ENCODE peak calls at places on chromosomes 16 and 17, in eight cellular contexts. One of them, this sample, is unnamed.

GRCh38 chr17:18364166-18364565 is 816 bp upstream of the SHMT1 start:
- DNase-seq in left lung: no peak
- DNase-seq in GM23338: no peak
- DNase-seq in mesendoderm: no peak
- DNase-seq in CD8-positive, alpha-beta memory T cell: no peak
- DNase-seq in OCI-LY7: no peak
- DNase-seq in endodermal cell: no peak
- DNase-seq in hepatocyte: no peak
- DNase-seq in this sample: no peak

GRCh38 chr16:29645699-29646187 is 17.3 kb upstream of the SPN start:
- DNase-seq in CD8-positive, alpha-beta memory T cell: peak; percentile 33
- DNase-seq in hepatocyte: no peak
- DNase-seq in endodermal cell: peak; percentile 68
- DNase-seq in mesendoderm: peak; percentile 84
- DNase-seq in left lung: no peak
- DNase-seq in GM23338: peak; percentile 65
- DNase-seq in OCI-LY7: peak; percentile 78
- DNase-seq in this sample: no peak

GRCh38 chr16:2988590-2989099 is 8.4 kb upstream of the PKMYT1 start:
- DNase-seq in CD8-positive, alpha-beta memory T cell: no peak
- DNase-seq in endodermal cell: peak; percentile 66
- DNase-seq in left lung: no peak
- DNase-seq in mesendoderm: no peak
- DNase-seq in OCI-LY7: no peak
- DNase-seq in GM23338: no peak
- DNase-seq in hepatocyte: no peak
- DNase-seq in this sample: no peak

GRCh38 chr16:79286646-79287423 is 313.7 kb downstream of the MAF start:
- DNase-seq in endodermal cell: peak; percentile 58
- DNase-seq in CD8-positive, alpha-beta memory T cell: peak; percentile 58
- DNase-seq in OCI-LY7: peak; percentile 91
- DNase-seq in left lung: no peak
- DNase-seq in mesendoderm: no peak
- DNase-seq in hepatocyte: no peak
- DNase-seq in GM23338: peak; percentile 42
- DNase-seq in this sample: no peak

GRCh38 chr16:54890381-54890780 is 40.3 kb upstream of the IRX5 start:
- DNase-seq in mesendoderm: no peak
- DNase-seq in endodermal cell: no peak
- DNase-seq in CD8-positive, alpha-beta memory T cell: no peak
- DNase-seq in OCI-LY7: no peak
- DNase-seq in left lung: no peak
- DNase-seq in GM23338: no peak
- DNase-seq in hepatocyte: no peak
- DNase-seq in this sample: no peak

GRCh38 chr17:33469911-33470310 is 176.8 kb upstream of the ASIC2 start:
- DNase-seq in CD8-positive, alpha-beta memory T cell: no peak
- DNase-seq in mesendoderm: no peak
- DNase-seq in endodermal cell: no peak
- DNase-seq in hepatocyte: peak; percentile 82
- DNase-seq in OCI-LY7: no peak
- DNase-seq in left lung: no peak
- DNase-seq in GM23338: no peak
- DNase-seq in this sample: no peak

GRCh38 chr17:35088911-35089845 is 25.7 kb upstream of the RFFL start:
- DNase-seq in mesendoderm: peak; percentile 88
- DNase-seq in endodermal cell: peak; percentile 98
- DNase-seq in hepatocyte: peak; percentile 96
- DNase-seq in CD8-positive, alpha-beta memory T cell: peak; percentile 92
- DNase-seq in GM23338: peak; percentile 89
- DNase-seq in left lung: peak; percentile 98
- DNase-seq in OCI-LY7: peak; percentile 91
- DNase-seq in this sample: peak; percentile 90

GRCh38 chr17:5000237-5000639 is 2.5 kb downstream of the KIF1C start:
- DNase-seq in CD8-positive, alpha-beta memory T cell: peak; percentile 36
- DNase-seq in OCI-LY7: no peak
- DNase-seq in endodermal cell: no peak
- DNase-seq in hepatocyte: no peak
- DNase-seq in left lung: no peak
- DNase-seq in mesendoderm: peak; percentile 18
- DNase-seq in GM23338: peak; percentile 23
- DNase-seq in this sample: peak; percentile 91

GRCh38 chr17:31398381-31399275 is 7.2 kb downstream of the RAB11FIP4 start:
- DNase-seq in hepatocyte: no peak
- DNase-seq in CD8-positive, alpha-beta memory T cell: no peak
- DNase-seq in OCI-LY7: no peak
- DNase-seq in GM23338: no peak
- DNase-seq in mesendoderm: no peak
- DNase-seq in left lung: no peak
- DNase-seq in endodermal cell: peak; percentile 36
- DNase-seq in this sample: peak; percentile 56

GRCh38 chr17:29214215-29215146 is 32.2 kb upstream of the CRYBA1 start:
- DNase-seq in GM23338: no peak
- DNase-seq in endodermal cell: no peak
- DNase-seq in hepatocyte: no peak
- DNase-seq in CD8-positive, alpha-beta memory T cell: no peak
- DNase-seq in OCI-LY7: no peak
- DNase-seq in mesendoderm: no peak
- DNase-seq in left lung: no peak
- DNase-seq in this sample: no peak

GRCh38 chr17:19727466-19728113 is 11.2 kb upstream of the SLC47A2 start:
- DNase-seq in GM23338: no peak
- DNase-seq in mesendoderm: no peak
- DNase-seq in hepatocyte: peak; percentile 74
- DNase-seq in OCI-LY7: no peak
- DNase-seq in CD8-positive, alpha-beta memory T cell: peak; percentile 38
- DNase-seq in left lung: peak; percentile 35
- DNase-seq in endodermal cell: no peak
- DNase-seq in this sample: no peak

GRCh38 chr17:378068-378467 is 25.5 kb upstream of the RPH3AL start:
- DNase-seq in endodermal cell: no peak
- DNase-seq in hepatocyte: no peak
- DNase-seq in OCI-LY7: no peak
- DNase-seq in left lung: no peak
- DNase-seq in mesendoderm: peak; percentile 23
- DNase-seq in CD8-positive, alpha-beta memory T cell: no peak
- DNase-seq in GM23338: peak; percentile 28
- DNase-seq in this sample: no peak

GRCh38 chr16:27444015-27444414 is 42.0 kb downstream of the IL21R start:
- DNase-seq in CD8-positive, alpha-beta memory T cell: peak; percentile 33
- DNase-seq in mesendoderm: no peak
- DNase-seq in hepatocyte: no peak
- DNase-seq in left lung: no peak
- DNase-seq in GM23338: no peak
- DNase-seq in OCI-LY7: no peak
- DNase-seq in endodermal cell: peak; percentile 8
- DNase-seq in this sample: peak; percentile 45

GRCh38 chr17:56833812-56834379 is at the start of the genes C17orf67 and DGKE:
- DNase-seq in endodermal cell: peak; percentile 100
- DNase-seq in CD8-positive, alpha-beta memory T cell: peak; percentile 99
- DNase-seq in GM23338: peak; percentile 97
- DNase-seq in mesendoderm: peak; percentile 96
- DNase-seq in OCI-LY7: peak; percentile 93
- DNase-seq in left lung: peak; percentile 100
- DNase-seq in hepatocyte: peak; percentile 98
- DNase-seq in this sample: peak; percentile 99

GRCh38 chr16:84369938-84370627 is 1.7 kb downstream of the ATP2C2 start:
- DNase-seq in OCI-LY7: no peak
- DNase-seq in mesendoderm: peak; percentile 48
- DNase-seq in CD8-positive, alpha-beta memory T cell: no peak
- DNase-seq in left lung: no peak
- DNase-seq in GM23338: peak; percentile 28
- DNase-seq in hepatocyte: no peak
- DNase-seq in endodermal cell: no peak
- DNase-seq in this sample: no peak

GRCh38 chr17:11768981-11769380 is 170.7 kb downstream of the DNAH9 start:
- DNase-seq in GM23338: no peak
- DNase-seq in hepatocyte: no peak
- DNase-seq in OCI-LY7: no peak
- DNase-seq in mesendoderm: no peak
- DNase-seq in left lung: no peak
- DNase-seq in CD8-positive, alpha-beta memory T cell: no peak
- DNase-seq in endodermal cell: no peak
- DNase-seq in this sample: no peak
- H3K27ac ChIP-seq in GM23338: no peak overlapping the region
- H3K27ac ChIP-seq in hepatocyte: no peak overlapping the region
- H3K27ac ChIP-seq in OCI-LY7: no peak overlapping the region
- H3K27ac ChIP-seq in mesendoderm: no peak overlapping the region
- H3K27ac ChIP-seq in left lung: no peak overlapping the region
- H3K27ac ChIP-seq in CD8-positive, alpha-beta memory T cell: no peak overlapping the region
- H3K27ac ChIP-seq in endodermal cell: no peak overlapping the region
- H3K27ac ChIP-seq in this sample: no peak overlapping the region

DNA sequence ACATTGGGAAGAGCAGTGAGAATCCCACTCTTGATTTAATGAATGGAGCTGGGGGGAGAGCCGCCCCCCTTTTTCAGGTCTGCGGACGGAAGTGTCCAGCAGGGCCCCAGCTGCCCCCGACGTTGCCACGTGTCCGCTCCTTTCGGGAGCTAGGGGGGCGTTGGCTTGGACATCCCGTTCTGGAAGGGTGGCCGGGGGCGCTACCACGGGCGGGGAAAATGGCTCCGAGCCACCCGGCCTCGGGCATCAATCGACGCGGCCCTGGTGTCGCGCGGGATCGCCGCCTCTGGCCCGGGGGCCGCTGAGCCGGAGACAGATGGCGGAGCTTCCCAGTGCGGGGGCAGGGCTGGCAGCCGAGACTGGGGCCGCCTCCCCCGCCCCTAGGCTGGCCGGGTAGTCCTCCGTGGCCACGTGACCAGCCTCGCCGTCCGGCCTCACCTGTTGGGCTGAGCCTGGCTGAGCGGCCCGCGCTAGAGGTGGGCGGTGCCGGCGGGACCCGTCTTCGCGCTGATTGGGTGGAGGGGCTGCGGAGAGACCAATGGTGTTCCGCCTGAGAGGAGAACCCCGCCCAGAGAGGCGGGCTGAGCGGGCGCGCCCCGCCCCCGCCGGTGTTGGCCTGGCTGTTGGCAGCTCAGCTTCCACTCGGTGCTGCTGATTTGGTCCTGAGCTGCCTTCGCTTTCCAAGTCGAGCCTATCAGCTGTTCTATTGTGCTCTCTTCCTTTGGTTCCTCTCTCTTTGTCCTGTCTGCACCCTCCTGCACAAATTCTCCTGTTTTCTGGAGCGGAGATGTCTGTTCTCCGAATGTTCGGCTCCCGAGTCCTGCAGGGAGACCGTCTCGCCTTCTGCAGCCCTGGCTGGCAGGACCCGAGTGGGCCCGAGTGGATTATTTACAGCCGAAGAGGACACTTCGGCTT is 8.3 kb downstream of the HS3ST3B1 start:
- DNase-seq in GM23338: peak; percentile 98
- DNase-seq in CD8-positive, alpha-beta memory T cell: peak; percentile 91
- DNase-seq in OCI-LY7: no peak
- DNase-seq in hepatocyte: peak; percentile 97
- DNase-seq in mesendoderm: peak; percentile 99
- DNase-seq in left lung: peak; percentile 96
- DNase-seq in endodermal cell: peak; percentile 100
- DNase-seq in this sample: peak; percentile 80
- H3K4me3 ChIP-seq in GM23338: peak overlapping the region; percentile 80
- H3K4me3 ChIP-seq in CD8-positive, alpha-beta memory T cell: peak overlapping the region; percentile 26
- H3K4me3 ChIP-seq in OCI-LY7: no peak overlapping the region
- H3K4me3 ChIP-seq in hepatocyte: peak overlapping the region; percentile 40
- H3K4me3 ChIP-seq in mesendoderm: peak overlapping the region; percentile 55
- H3K4me3 ChIP-seq in left lung: peak overlapping the region; percentile 38
- H3K4me3 ChIP-seq in endodermal cell: peak overlapping the region; percentile 82
- H3K4me3 ChIP-seq in this sample: peak overlapping the region; percentile 75

GRCh38 chr16:68081796-68082567 is 3.2 kb upstream of the NFATC3 start:
- DNase-seq in endodermal cell: no peak
- DNase-seq in left lung: no peak
- DNase-seq in CD8-positive, alpha-beta memory T cell: no peak
- DNase-seq in GM23338: no peak
- DNase-seq in mesendoderm: no peak
- DNase-seq in hepatocyte: peak; percentile 51
- DNase-seq in OCI-LY7: no peak
- DNase-seq in this sample: no peak

GRCh38 chr16:68082596-68083238 is 2.5 kb upstream of the NFATC3 start:
- DNase-seq in hepatocyte: no peak
- DNase-seq in OCI-LY7: no peak
- DNase-seq in GM23338: no peak
- DNase-seq in CD8-positive, alpha-beta memory T cell: no peak
- DNase-seq in mesendoderm: no peak
- DNase-seq in endodermal cell: no peak
- DNase-seq in left lung: no peak
- DNase-seq in this sample: no peak

GRCh38 chr16:68077866-68078725 is 7.1 kb upstream of the NFATC3 start:
- DNase-seq in endodermal cell: no peak
- DNase-seq in hepatocyte: no peak
- DNase-seq in CD8-positive, alpha-beta memory T cell: no peak
- DNase-seq in mesendoderm: no peak
- DNase-seq in GM23338: no peak
- DNase-seq in OCI-LY7: no peak
- DNase-seq in left lung: no peak
- DNase-seq in this sample: no peak

GRCh38 chr16:68078726-68079615 is 6.2 kb upstream of the NFATC3 start:
- DNase-seq in hepatocyte: no peak
- DNase-seq in endodermal cell: no peak
- DNase-seq in CD8-positive, alpha-beta memory T cell: no peak
- DNase-seq in mesendoderm: no peak
- DNase-seq in left lung: no peak
- DNase-seq in GM23338: no peak
- DNase-seq in OCI-LY7: no peak
- DNase-seq in this sample: no peak

GRCh38 chr16:68079616-68080344 is 5.4 kb upstream of the NFATC3 start:
- DNase-seq in endodermal cell: no peak
- DNase-seq in CD8-positive, alpha-beta memory T cell: peak; percentile 78
- DNase-seq in hepatocyte: peak; percentile 77
- DNase-seq in mesendoderm: no peak
- DNase-seq in left lung: peak; percentile 87
- DNase-seq in OCI-LY7: peak; percentile 78
- DNase-seq in GM23338: no peak
- DNase-seq in this sample: peak; percentile 74
- H3K27ac ChIP-seq in endodermal cell: no peak overlapping the region
- H3K27ac ChIP-seq in CD8-positive, alpha-beta memory T cell: peak overlapping the region; percentile 77
- H3K27ac ChIP-seq in hepatocyte: peak overlapping the region; percentile 94
- H3K27ac ChIP-seq in mesendoderm: no peak overlapping the region
- H3K27ac ChIP-seq in left lung: peak overlapping the region; percentile 86
- H3K27ac ChIP-seq in OCI-LY7: peak overlapping the region; percentile 76
- H3K27ac ChIP-seq in GM23338: no peak overlapping the region
- H3K27ac ChIP-seq in this sample: peak overlapping the region; percentile 87

GRCh38 chr16:66554021-66554420 is 1.6 kb downstream of the CKLF start:
- DNase-seq in endodermal cell: no peak
- DNase-seq in GM23338: no peak
- DNase-seq in CD8-positive, alpha-beta memory T cell: no peak
- DNase-seq in left lung: no peak
- DNase-seq in hepatocyte: no peak
- DNase-seq in OCI-LY7: no peak
- DNase-seq in mesendoderm: no peak
- DNase-seq in this sample: no peak

GRCh38 chr16:66552288-66553143 is at the start of gene CKLF:
- DNase-seq in GM23338: peak; percentile 86
- DNase-seq in hepatocyte: peak; percentile 94
- DNase-seq in CD8-positive, alpha-beta memory T cell: peak; percentile 94
- DNase-seq in endodermal cell: peak; percentile 95
- DNase-seq in left lung: peak; percentile 97
- DNase-seq in OCI-LY7: peak; percentile 93
- DNase-seq in mesendoderm: peak; percentile 90
- DNase-seq in this sample: peak; percentile 91

GRCh38 chr16:66551788-66552287 is 538 bp upstream of the CKLF start:
- DNase-seq in mesendoderm: no peak
- DNase-seq in endodermal cell: no peak
- DNase-seq in left lung: no peak
- DNase-seq in GM23338: no peak
- DNase-seq in hepatocyte: no peak
- DNase-seq in CD8-positive, alpha-beta memory T cell: no peak
- DNase-seq in OCI-LY7: peak; percentile 26
- DNase-seq in this sample: no peak

GRCh38 chr16:66554492-66554891 is 2.1 kb downstream of the CKLF start:
- DNase-seq in hepatocyte: no peak
- DNase-seq in left lung: no peak
- DNase-seq in CD8-positive, alpha-beta memory T cell: no peak
- DNase-seq in endodermal cell: no peak
- DNase-seq in GM23338: no peak
- DNase-seq in mesendoderm: no peak
- DNase-seq in OCI-LY7: no peak
- DNase-seq in this sample: no peak

GRCh38 chr16:66553223-66553622 is 847 bp downstream of the CKLF start:
- DNase-seq in CD8-positive, alpha-beta memory T cell: no peak
- DNase-seq in hepatocyte: no peak
- DNase-seq in GM23338: no peak
- DNase-seq in left lung: no peak
- DNase-seq in mesendoderm: no peak
- DNase-seq in OCI-LY7: peak; percentile 29
- DNase-seq in endodermal cell: no peak
- DNase-seq in this sample: no peak
- H3K4me3 ChIP-seq in CD8-positive, alpha-beta memory T cell: peak overlapping the region; percentile 87
- H3K4me3 ChIP-seq in hepatocyte: no peak overlapping the region
- H3K4me3 ChIP-seq in GM23338: peak overlapping the region; percentile 58
- H3K4me3 ChIP-seq in left lung: peak overlapping the region; percentile 77
- H3K4me3 ChIP-seq in mesendoderm: no peak overlapping the region
- H3K4me3 ChIP-seq in OCI-LY7: peak overlapping the region; percentile 75
- H3K4me3 ChIP-seq in endodermal cell: peak overlapping the region; percentile 82
- H3K4me3 ChIP-seq in this sample: peak overlapping the region; percentile 89

This sample was measured in coronary artery.